ENCODE peak calls at places on chromosomes 4 and X, in eight cellular contexts. One of them, this sample, is unnamed.

GRCh38 chrX:132401935-132402334 is 86.9 kb downstream of the MBNL3 start:
- DNase-seq in lower leg skin: no peak
- DNase-seq in NB4: no peak
- DNase-seq in GM20000: no peak
- DNase-seq in CD14-positive monocyte: no peak
- DNase-seq in foreskin keratinocyte: peak; percentile 65
- DNase-seq in HL-60: no peak
- DNase-seq in CD4-positive, alpha-beta T cell: no peak
- DNase-seq in this sample: no peak

GRCh38 chrX:141724186-141724585 is 25.6 kb upstream of the SPANXD start:
- DNase-seq in GM20000: no peak
- DNase-seq in HL-60: no peak
- DNase-seq in lower leg skin: no peak
- DNase-seq in CD14-positive monocyte: no peak
- DNase-seq in CD4-positive, alpha-beta T cell: no peak
- DNase-seq in NB4: no peak
- DNase-seq in foreskin keratinocyte: no peak
- DNase-seq in this sample: no peak

GRCh38 chr4:156779046-156779445 is 192.6 kb downstream of the PDGFC start:
- DNase-seq in foreskin keratinocyte: no peak
- DNase-seq in GM20000: no peak
- DNase-seq in HL-60: no peak
- DNase-seq in CD14-positive monocyte: no peak
- DNase-seq in CD4-positive, alpha-beta T cell: no peak
- DNase-seq in NB4: no peak
- DNase-seq in lower leg skin: no peak
- DNase-seq in this sample: no peak

GRCh38 chr4:84737656-84738055 is 154.7 kb downstream of the CDS1 start:
- DNase-seq in GM20000: no peak
- DNase-seq in NB4: no peak
- DNase-seq in foreskin keratinocyte: no peak
- DNase-seq in lower leg skin: no peak
- DNase-seq in CD4-positive, alpha-beta T cell: no peak
- DNase-seq in HL-60: no peak
- DNase-seq in CD14-positive monocyte: no peak
- DNase-seq in this sample: no peak

GRCh38 chrX:17860179-17860780 is 818 bp downstream of the RAI2 start:
- DNase-seq in foreskin keratinocyte: no peak
- DNase-seq in CD4-positive, alpha-beta T cell: no peak
- DNase-seq in NB4: no peak
- DNase-seq in HL-60: no peak
- DNase-seq in lower leg skin: no peak
- DNase-seq in GM20000: no peak
- DNase-seq in CD14-positive monocyte: no peak
- DNase-seq in this sample: no peak

GRCh38 chr4:74055096-74055495 is 16.6 kb upstream of the CXCL3 start:
- DNase-seq in foreskin keratinocyte: no peak
- DNase-seq in NB4: no peak
- DNase-seq in HL-60: no peak
- DNase-seq in lower leg skin: no peak
- DNase-seq in GM20000: no peak
- DNase-seq in CD4-positive, alpha-beta T cell: no peak
- DNase-seq in CD14-positive monocyte: no peak
- DNase-seq in this sample: no peak

GRCh38 chrX:123184199-123184857 is at the start of gene GRIA3:
- DNase-seq in HL-60: no peak
- DNase-seq in NB4: no peak
- DNase-seq in GM20000: no peak
- DNase-seq in CD4-positive, alpha-beta T cell: no peak
- DNase-seq in lower leg skin: no peak
- DNase-seq in foreskin keratinocyte: no peak
- DNase-seq in CD14-positive monocyte: no peak
- DNase-seq in this sample: no peak

GRCh38 chr4:145936142-145937020 is 2.2 kb downstream of the ZNF827 start:
- DNase-seq in CD4-positive, alpha-beta T cell: peak; percentile 44
- DNase-seq in HL-60: peak; percentile 7
- DNase-seq in GM20000: peak; percentile 87
- DNase-seq in CD14-positive monocyte: no peak
- DNase-seq in lower leg skin: peak; percentile 39
- DNase-seq in foreskin keratinocyte: peak; percentile 46
- DNase-seq in NB4: peak; percentile 8
- DNase-seq in this sample: peak; percentile 74

GRCh38 chrX:45710081-45710801 is 509.6 kb upstream of the DIPK2B start:
- DNase-seq in lower leg skin: no peak
- DNase-seq in foreskin keratinocyte: peak; percentile 95
- DNase-seq in NB4: peak; percentile 25
- DNase-seq in HL-60: no peak
- DNase-seq in CD4-positive, alpha-beta T cell: no peak
- DNase-seq in CD14-positive monocyte: no peak
- DNase-seq in GM20000: peak; percentile 17
- DNase-seq in this sample: peak; percentile 32

GRCh38 chrX:18889982-18890381 is 93.9 kb downstream of the PHKA2 start:
- DNase-seq in CD14-positive monocyte: no peak
- DNase-seq in CD4-positive, alpha-beta T cell: no peak
- DNase-seq in GM20000: no peak
- DNase-seq in lower leg skin: no peak
- DNase-seq in foreskin keratinocyte: no peak
- DNase-seq in NB4: no peak
- DNase-seq in HL-60: no peak
- DNase-seq in this sample: no peak

GRCh38 chr4:55363618-55364420 is 17.8 kb downstream of the SRD5A3 start:
- DNase-seq in CD4-positive, alpha-beta T cell: no peak
- DNase-seq in GM20000: no peak
- DNase-seq in lower leg skin: no peak
- DNase-seq in NB4: no peak
- DNase-seq in CD14-positive monocyte: no peak
- DNase-seq in foreskin keratinocyte: no peak
- DNase-seq in HL-60: no peak
- DNase-seq in this sample: no peak

GRCh38 chr4:10590896-10591295 is 93.7 kb downstream of the CLNK start:
- DNase-seq in GM20000: no peak
- DNase-seq in foreskin keratinocyte: no peak
- DNase-seq in CD4-positive, alpha-beta T cell: no peak
- DNase-seq in CD14-positive monocyte: no peak
- DNase-seq in HL-60: no peak
- DNase-seq in lower leg skin: no peak
- DNase-seq in NB4: no peak
- DNase-seq in this sample: no peak

GRCh38 chr4:22322996-22323395 is 192.9 kb downstream of the ADGRA3 start:
- DNase-seq in CD14-positive monocyte: no peak
- DNase-seq in foreskin keratinocyte: no peak
- DNase-seq in NB4: no peak
- DNase-seq in HL-60: no peak
- DNase-seq in CD4-positive, alpha-beta T cell: no peak
- DNase-seq in GM20000: no peak
- DNase-seq in lower leg skin: no peak
- DNase-seq in this sample: no peak

GRCh38 chr4:159608434-159608833 is 505.6 kb downstream of the RAPGEF2 start:
- DNase-seq in CD4-positive, alpha-beta T cell: no peak
- DNase-seq in foreskin keratinocyte: peak; percentile 3
- DNase-seq in NB4: no peak
- DNase-seq in HL-60: no peak
- DNase-seq in CD14-positive monocyte: no peak
- DNase-seq in GM20000: no peak
- DNase-seq in lower leg skin: no peak
- DNase-seq in this sample: no peak

GRCh38 chr4:159384619-159385018 is 281.7 kb downstream of the RAPGEF2 start:
- DNase-seq in GM20000: no peak
- DNase-seq in CD4-positive, alpha-beta T cell: no peak
- DNase-seq in foreskin keratinocyte: no peak
- DNase-seq in CD14-positive monocyte: no peak
- DNase-seq in NB4: no peak
- DNase-seq in HL-60: no peak
- DNase-seq in lower leg skin: no peak
- DNase-seq in this sample: no peak

GRCh38 chr4:164621886-164622521 is 131.9 kb upstream of the SMIM31 start:
- DNase-seq in NB4: no peak
- DNase-seq in HL-60: no peak
- DNase-seq in CD14-positive monocyte: no peak
- DNase-seq in foreskin keratinocyte: peak; percentile 54
- DNase-seq in CD4-positive, alpha-beta T cell: no peak
- DNase-seq in lower leg skin: no peak
- DNase-seq in GM20000: no peak
- DNase-seq in this sample: no peak

GRCh38 chr4:139975830-139976272 is 178.1 kb downstream of the MAML3 start:
- DNase-seq in CD4-positive, alpha-beta T cell: no peak
- DNase-seq in foreskin keratinocyte: peak; percentile 46
- DNase-seq in NB4: peak; percentile 64
- DNase-seq in CD14-positive monocyte: no peak
- DNase-seq in lower leg skin: peak; percentile 52
- DNase-seq in GM20000: no peak
- DNase-seq in HL-60: peak; percentile 57
- DNase-seq in this sample: peak; percentile 22

GRCh38 chr4:118867311-118868067 is 21.2 kb upstream of the SYNPO2 start:
- DNase-seq in CD14-positive monocyte: no peak
- DNase-seq in foreskin keratinocyte: no peak
- DNase-seq in GM20000: no peak
- DNase-seq in HL-60: no peak
- DNase-seq in NB4: no peak
- DNase-seq in lower leg skin: no peak
- DNase-seq in CD4-positive, alpha-beta T cell: no peak
- DNase-seq in this sample: no peak

GRCh38 chr4:101784957-101785356 is 5.6 kb upstream of the BANK1 start:
- DNase-seq in CD14-positive monocyte: no peak
- DNase-seq in NB4: no peak
- DNase-seq in GM20000: no peak
- DNase-seq in CD4-positive, alpha-beta T cell: no peak
- DNase-seq in lower leg skin: no peak
- DNase-seq in HL-60: no peak
- DNase-seq in foreskin keratinocyte: no peak
- DNase-seq in this sample: no peak

GRCh38 chr4:27084685-27085356 is 224.2 kb downstream of the STIM2 start:
- DNase-seq in CD4-positive, alpha-beta T cell: no peak
- DNase-seq in foreskin keratinocyte: no peak
- DNase-seq in NB4: peak; percentile 20
- DNase-seq in GM20000: no peak
- DNase-seq in lower leg skin: peak; percentile 11
- DNase-seq in HL-60: peak; percentile 33
- DNase-seq in CD14-positive monocyte: no peak
- DNase-seq in this sample: no peak

GRCh38 chrX:14010566-14010965 is 19.1 kb downstream of the GEMIN8 start:
- DNase-seq in CD4-positive, alpha-beta T cell: no peak
- DNase-seq in foreskin keratinocyte: no peak
- DNase-seq in GM20000: no peak
- DNase-seq in lower leg skin: no peak
- DNase-seq in CD14-positive monocyte: no peak
- DNase-seq in NB4: no peak
- DNase-seq in HL-60: no peak
- DNase-seq in this sample: no peak

GRCh38 chr4:32462944-32463343 is 1742.8 kb downstream of the PCDH7 start:
- DNase-seq in CD14-positive monocyte: no peak
- DNase-seq in NB4: peak; percentile 46
- DNase-seq in foreskin keratinocyte: no peak
- DNase-seq in lower leg skin: no peak
- DNase-seq in HL-60: peak; percentile 9
- DNase-seq in GM20000: no peak
- DNase-seq in CD4-positive, alpha-beta T cell: no peak
- DNase-seq in this sample: no peak
- TF ChIP-seq CTCF in CD14-positive monocyte: peak; percentile 42
- TF ChIP-seq CTCF in NB4: peak; percentile 75
- TF ChIP-seq CTCF in foreskin keratinocyte: peak; percentile 64
- TF ChIP-seq CTCF in lower leg skin: no peak
- TF ChIP-seq CTCF in HL-60: peak; percentile 38
- TF ChIP-seq CTCF in GM20000: no peak
- TF ChIP-seq CTCF in CD4-positive, alpha-beta T cell: no peak
- TF ChIP-seq CTCF in this sample: no peak

GRCh38 chr4:81375745-81376144 is 96.0 kb downstream of the RASGEF1B start:
- DNase-seq in CD4-positive, alpha-beta T cell: no peak
- DNase-seq in HL-60: no peak
- DNase-seq in NB4: no peak
- DNase-seq in lower leg skin: no peak
- DNase-seq in foreskin keratinocyte: no peak
- DNase-seq in GM20000: no peak
- DNase-seq in CD14-positive monocyte: no peak
- DNase-seq in this sample: no peak
- TF ChIP-seq CTCF in CD4-positive, alpha-beta T cell: no peak
- TF ChIP-seq CTCF in HL-60: no peak
- TF ChIP-seq CTCF in NB4: no peak
- TF ChIP-seq CTCF in lower leg skin: no peak
- TF ChIP-seq CTCF in foreskin keratinocyte: peak; percentile 29
- TF ChIP-seq CTCF in GM20000: no peak
- TF ChIP-seq CTCF in CD14-positive monocyte: no peak
- TF ChIP-seq CTCF in this sample: no peak

GRCh38 chr4:63524764-63525163 is 884.5 kb downstream of the TECRL start:
- DNase-seq in CD4-positive, alpha-beta T cell: no peak
- DNase-seq in foreskin keratinocyte: no peak
- DNase-seq in lower leg skin: no peak
- DNase-seq in NB4: no peak
- DNase-seq in HL-60: no peak
- DNase-seq in GM20000: no peak
- DNase-seq in CD14-positive monocyte: no peak
- DNase-seq in this sample: no peak

GRCh38 chr4:63528592-63528991 is 880.7 kb downstream of the TECRL start:
- DNase-seq in lower leg skin: no peak
- DNase-seq in GM20000: no peak
- DNase-seq in NB4: peak; percentile 10
- DNase-seq in CD4-positive, alpha-beta T cell: no peak
- DNase-seq in HL-60: no peak
- DNase-seq in CD14-positive monocyte: no peak
- DNase-seq in foreskin keratinocyte: no peak
- DNase-seq in this sample: no peak

GRCh38 chr4:63529581-63529980 is 879.7 kb downstream of the TECRL start:
- DNase-seq in lower leg skin: no peak
- DNase-seq in HL-60: no peak
- DNase-seq in GM20000: no peak
- DNase-seq in CD14-positive monocyte: no peak
- DNase-seq in NB4: no peak
- DNase-seq in foreskin keratinocyte: no peak
- DNase-seq in CD4-positive, alpha-beta T cell: no peak
- DNase-seq in this sample: no peak

DNA sequence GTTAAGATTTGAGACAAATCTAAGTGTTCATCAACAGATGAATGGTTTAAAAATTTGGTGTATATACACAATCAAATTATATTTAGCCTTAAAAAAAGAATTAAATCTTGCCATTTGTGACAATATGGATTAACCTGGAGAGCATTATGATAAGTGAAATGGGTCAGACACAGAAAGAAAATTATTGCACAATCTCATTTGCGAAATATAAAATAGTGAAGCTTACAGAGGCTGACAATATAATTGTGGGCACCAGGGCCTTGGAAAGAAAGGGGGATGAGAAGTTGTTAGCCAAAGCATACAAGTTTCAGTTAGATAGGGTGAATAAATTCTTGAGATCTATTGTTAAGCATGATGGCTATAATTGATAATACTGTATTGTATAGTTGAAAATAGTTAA is 883.0 kb downstream of the TECRL start:
- DNase-seq in HL-60: no peak
- DNase-seq in GM20000: no peak
- DNase-seq in foreskin keratinocyte: no peak
- DNase-seq in lower leg skin: no peak
- DNase-seq in NB4: peak; percentile 5
- DNase-seq in CD4-positive, alpha-beta T cell: no peak
- DNase-seq in CD14-positive monocyte: no peak
- DNase-seq in this sample: no peak
- TF ChIP-seq CTCF in HL-60: no peak
- TF ChIP-seq CTCF in GM20000: no peak
- TF ChIP-seq CTCF in foreskin keratinocyte: no peak
- TF ChIP-seq CTCF in lower leg skin: no peak
- TF ChIP-seq CTCF in NB4: no peak
- TF ChIP-seq CTCF in CD4-positive, alpha-beta T cell: no peak
- TF ChIP-seq CTCF in CD14-positive monocyte: no peak
- TF ChIP-seq CTCF in this sample: no peak

GRCh38 chrX:82677281-82677680 is 830.8 kb upstream of the POU3F4 start:
- DNase-seq in CD14-positive monocyte: no peak
- DNase-seq in GM20000: no peak
- DNase-seq in NB4: no peak
- DNase-seq in CD4-positive, alpha-beta T cell: no peak
- DNase-seq in HL-60: no peak
- DNase-seq in foreskin keratinocyte: no peak
- DNase-seq in lower leg skin: no peak
- DNase-seq in this sample: no peak

GRCh38 chrX:82676386-82676785 is 831.7 kb upstream of the POU3F4 start:
- DNase-seq in foreskin keratinocyte: no peak
- DNase-seq in NB4: peak; percentile 17
- DNase-seq in CD4-positive, alpha-beta T cell: no peak
- DNase-seq in CD14-positive monocyte: no peak
- DNase-seq in GM20000: no peak
- DNase-seq in HL-60: no peak
- DNase-seq in lower leg skin: no peak
- DNase-seq in this sample: no peak
- TF ChIP-seq CTCF in foreskin keratinocyte: no peak
- TF ChIP-seq CTCF in NB4: no peak
- TF ChIP-seq CTCF in CD4-positive, alpha-beta T cell: no peak
- TF ChIP-seq CTCF in CD14-positive monocyte: no peak
- TF ChIP-seq CTCF in GM20000: no peak
- TF ChIP-seq CTCF in HL-60: no peak
- TF ChIP-seq CTCF in lower leg skin: no peak
- TF ChIP-seq CTCF in this sample: no peak

This sample was measured in Calu3.